ENCODE peak calls at places on chromosomes 4 and X, in seven cellular contexts. O, B, X, P, G, U and A are unnamed samples.

GRCh38 chr4:120858776-120859175 is 63.8 kb downstream of the PRDM5 start:
- DNase-seq in O (no peak), B (no peak), X (no peak), P (no peak), G (no peak), U (no peak), A (no peak)

GRCh38 chr4:26785766-26786165 is 74.9 kb upstream of the STIM2 start:
- DNase-seq in O (no peak), B (no peak), X (no peak), P (no peak), G (no peak), U (no peak), A (no peak)

GRCh38 chr4:121277194-121278105 is 103.4 kb downstream of the QRFPR start:
- DNase-seq in O (no peak), B (no peak), X (no peak), P (no peak), G (no peak), U (no peak), A (no peak)

GRCh38 chr4:102315532-102315931 is 29.8 kb downstream of the SLC39A8 start:
- DNase-seq in O (no peak), B (no peak), X (no peak), P (no peak), G (no peak), U (no peak), A (no peak)

GRCh38 chr4:113145519-113146291 is 96.3 kb downstream of the ANK2 start:
- DNase-seq in O (no peak), B (no peak), X (no peak), P (peak), G (no peak), U (no peak), A (peak)

GRCh38 chrX:78545233-78545632 is 113.9 kb downstream of the RTL3 start:
- DNase-seq in O (no peak), B (no peak), X (no peak), P (no peak), G (no peak), U (no peak), A (no peak)

GRCh38 chr4:71461422-71461821 is 122.6 kb downstream of the SLC4A4 start:
- DNase-seq in O (no peak), B (no peak), X (no peak), P (no peak), G (no peak), U (no peak), A (no peak)

GRCh38 chr4:54066718-54067129 is 2.3 kb upstream of the CHIC2 start:
- DNase-seq in O (no peak), B (no peak), X (no peak), P (no peak), G (no peak), U (no peak), A (no peak)

GRCh38 chrX:26889574-26889973 is 573.6 kb downstream of the PPP4R3C start:
- DNase-seq in O (no peak), B (no peak), X (no peak), P (no peak), G (no peak), U (no peak), A (no peak)

GRCh38 chrX:15790766-15791380 is 589 bp downstream of the ZRSR2 start:
- DNase-seq in O (no peak), B (peak), X (no peak), P (no peak), G (no peak), U (no peak), A (no peak)

GRCh38 chrX:125205084-125205917 is 114.4 kb upstream of the TEX13C start:
- DNase-seq in O (no peak), B (peak), X (peak), P (peak), G (no peak), U (no peak), A (peak)

GRCh38 chr4:70885174-70885573 is 17.0 kb upstream of the MOB1B start:
- DNase-seq in O (no peak), B (no peak), X (no peak), P (no peak), G (no peak), U (no peak), A (no peak)

GRCh38 chr4:38967260-38968095 is 64.7 kb downstream of the TMEM156 start:
- DNase-seq in O (peak), B (peak), X (no peak), P (no peak), G (no peak), U (no peak), A (no peak)